ENCODE peak calls at places on chromosomes 7 and 10, in four cellular contexts. One of them, this sample, is unnamed.

GRCh38 chr7:47362984-47363383 is 218.9 kb downstream of the TNS3 start:
- DNase-seq in uterus: no peak
- DNase-seq in H54: no peak
- DNase-seq in sciatic nerve: no peak
- DNase-seq in this sample: no peak

GRCh38 chr7:75662579-75663301 is 76.0 kb downstream of the HIP1 start:
- DNase-seq in H54: no peak
- DNase-seq in uterus: no peak
- DNase-seq in sciatic nerve: no peak
- DNase-seq in this sample: no peak

GRCh38 chr7:151494569-151495284 is 25.0 kb downstream of the RHEB start:
- DNase-seq in H54: no peak
- DNase-seq in uterus: no peak
- DNase-seq in sciatic nerve: no peak
- DNase-seq in this sample: no peak

GRCh38 chr7:36076073-36076472 is 77.0 kb upstream of the EEPD1 start:
- DNase-seq in H54: no peak
- DNase-seq in uterus: no peak
- DNase-seq in sciatic nerve: no peak
- DNase-seq in this sample: no peak

GRCh38 chr10:117216611-117217195 is 19.4 kb downstream of the KCNK18 start:
- DNase-seq in uterus: peak
- DNase-seq in H54: peak
- DNase-seq in sciatic nerve: peak
- DNase-seq in this sample: peak

GRCh38 chr10:47326306-47326926 is 4.2 kb downstream of the GDF2 start:
- DNase-seq in H54: peak
- DNase-seq in sciatic nerve: no peak
- DNase-seq in uterus: no peak
- DNase-seq in this sample: peak

GRCh38 chr10:100045592-100045991 is 35.8 kb upstream of the DNMBP start:
- DNase-seq in uterus: no peak
- DNase-seq in sciatic nerve: no peak
- DNase-seq in H54: no peak
- DNase-seq in this sample: no peak

GRCh38 chr7:107045980-107046379 is 1.5 kb downstream of the PRKAR2B start:
- DNase-seq in uterus: no peak
- DNase-seq in sciatic nerve: no peak
- DNase-seq in H54: no peak
- DNase-seq in this sample: no peak

GRCh38 chr10:101282937-101283336 is 53.7 kb upstream of the LBX1 start:
- DNase-seq in H54: no peak
- DNase-seq in sciatic nerve: no peak
- DNase-seq in uterus: no peak
- DNase-seq in this sample: no peak

GRCh38 chr7:137981175-137981574 is 20.7 kb downstream of the CREB3L2 start:
- DNase-seq in sciatic nerve: no peak
- DNase-seq in uterus: no peak
- DNase-seq in H54: no peak
- DNase-seq in this sample: no peak

GRCh38 chr7:40733578-40733977 is 598.8 kb downstream of the SUGCT start:
- DNase-seq in H54: no peak
- DNase-seq in sciatic nerve: no peak
- DNase-seq in uterus: no peak
- DNase-seq in this sample: no peak

GRCh38 chr10:3785849-3786290 is 861 bp upstream of the KLF6 start:
- DNase-seq in uterus: peak
- DNase-seq in H54: no peak
- DNase-seq in sciatic nerve: peak
- DNase-seq in this sample: no peak

GRCh38 chr10:26335574-26336093 is 102.5 kb upstream of the APBB1IP start:
- DNase-seq in uterus: no peak
- DNase-seq in H54: no peak
- DNase-seq in sciatic nerve: no peak
- DNase-seq in this sample: no peak

GRCh38 chr10:119502214-119502613 is 40.3 kb downstream of the RGS10 start:
- DNase-seq in uterus: no peak
- DNase-seq in H54: no peak
- DNase-seq in sciatic nerve: no peak
- DNase-seq in this sample: no peak

GRCh38 chr7:22189741-22190140 is 167.2 kb downstream of the RAPGEF5 start:
- DNase-seq in sciatic nerve: no peak
- DNase-seq in H54: no peak
- DNase-seq in uterus: no peak
- DNase-seq in this sample: no peak

GRCh38 chr7:50952544-50952943 is 169.8 kb upstream of the GRB10 start:
- DNase-seq in sciatic nerve: no peak
- DNase-seq in H54: no peak
- DNase-seq in uterus: no peak
- DNase-seq in this sample: no peak

GRCh38 chr10:116122126-116122525 is 150.9 kb downstream of the GFRA1 start:
- DNase-seq in sciatic nerve: no peak
- DNase-seq in uterus: no peak
- DNase-seq in H54: no peak
- DNase-seq in this sample: no peak

GRCh38 chr10:112842832-112843360 is 107.2 kb upstream of the TCF7L2 start:
- DNase-seq in uterus: no peak
- DNase-seq in H54: no peak
- DNase-seq in sciatic nerve: no peak
- DNase-seq in this sample: no peak

GRCh38 chr10:26624017-26624416 is 73.5 kb upstream of the PDSS1 start:
- DNase-seq in uterus: no peak
- DNase-seq in sciatic nerve: no peak
- DNase-seq in H54: no peak
- DNase-seq in this sample: no peak

GRCh38 chr10:63977329-63977923 is 456.2 kb downstream of the REEP3 start:
- DNase-seq in H54: peak
- DNase-seq in sciatic nerve: no peak
- DNase-seq in uterus: no peak
- DNase-seq in this sample: no peak

GRCh38 chr10:43260911-43261577 is 5.8 kb downstream of the RASGEF1A start:
- DNase-seq in H54: no peak
- DNase-seq in uterus: no peak
- DNase-seq in sciatic nerve: no peak
- DNase-seq in this sample: no peak

GRCh38 chr7:20030915-20031362 is 186.2 kb downstream of the MACC1 start:
- DNase-seq in uterus: no peak
- DNase-seq in sciatic nerve: no peak
- DNase-seq in H54: no peak
- DNase-seq in this sample: no peak

GRCh38 chr10:83248232-83248631 is 891.1 kb upstream of the GHITM start:
- DNase-seq in uterus: no peak
- DNase-seq in H54: no peak
- DNase-seq in sciatic nerve: no peak
- DNase-seq in this sample: no peak

GRCh38 chr10:80471009-80471408 is 16.9 kb downstream of the TSPAN14 start:
- DNase-seq in H54: no peak
- DNase-seq in sciatic nerve: peak
- DNase-seq in uterus: no peak
- DNase-seq in this sample: no peak

GRCh38 chr7:139495726-139496125 is 12.3 kb upstream of the KLRG2 start:
- DNase-seq in uterus: no peak
- DNase-seq in H54: no peak
- DNase-seq in sciatic nerve: no peak
- DNase-seq in this sample: no peak

GRCh38 chr7:721619-722248 is 4.8 kb upstream of the DNAAF5 start:
- DNase-seq in H54: no peak
- DNase-seq in sciatic nerve: no peak
- DNase-seq in uterus: no peak
- DNase-seq in this sample: no peak

GRCh38 chr7:24865994-24866615 is 108.8 kb upstream of the GSDME start:
- DNase-seq in uterus: no peak
- DNase-seq in H54: no peak
- DNase-seq in sciatic nerve: no peak
- DNase-seq in this sample: no peak

GRCh38 chr10:93458821-93459257 is 23.3 kb downstream of the MYOF start:
- DNase-seq in sciatic nerve: peak
- DNase-seq in uterus: peak
- DNase-seq in H54: peak
- DNase-seq in this sample: peak

GRCh38 chr10:97383159-97383558 is 18.0 kb downstream of the RRP12 start:
- DNase-seq in H54: no peak
- DNase-seq in uterus: no peak
- DNase-seq in sciatic nerve: no peak
- DNase-seq in this sample: no peak

GRCh38 chr7:479948-480499 is 39.6 kb downstream of the PDGFA start:
- DNase-seq in H54: no peak
- DNase-seq in sciatic nerve: peak
- DNase-seq in uterus: no peak
- DNase-seq in this sample: no peak

GRCh38 chr7:51451751-51452465 is 135.3 kb upstream of the COBL start:
- DNase-seq in H54: no peak
- DNase-seq in sciatic nerve: no peak
- DNase-seq in uterus: no peak
- DNase-seq in this sample: no peak

GRCh38 chr10:132400547-132401151 is 3.6 kb downstream of the PWWP2B start:
- DNase-seq in sciatic nerve: no peak
- DNase-seq in uterus: no peak
- DNase-seq in H54: no peak
- DNase-seq in this sample: no peak

GRCh38 chr10:5608608-5609270 is 57.7 kb downstream of the ASB13 start:
- DNase-seq in H54: no peak
- DNase-seq in uterus: no peak
- DNase-seq in sciatic nerve: no peak
- DNase-seq in this sample: no peak

GRCh38 chr10:86594535-86594934 is 59.8 kb upstream of the OPN4 start:
- DNase-seq in H54: no peak
- DNase-seq in sciatic nerve: no peak
- DNase-seq in uterus: no peak
- DNase-seq in this sample: peak

GRCh38 chr7:149245244-149245643 is 5.8 kb downstream of the ZNF212 start:
- DNase-seq in uterus: no peak
- DNase-seq in sciatic nerve: no peak
- DNase-seq in H54: no peak
- DNase-seq in this sample: no peak

GRCh38 chr10:102509387-102509786 is 5.6 kb downstream of the SUFU start:
- DNase-seq in uterus: no peak
- DNase-seq in H54: no peak
- DNase-seq in sciatic nerve: no peak
- DNase-seq in this sample: no peak

GRCh38 chr7:71768470-71768869 is 636.5 kb downstream of the GALNT17 start:
- DNase-seq in sciatic nerve: no peak
- DNase-seq in H54: no peak
- DNase-seq in uterus: no peak
- DNase-seq in this sample: no peak

GRCh38 chr7:3321206-3321605 is 20.2 kb downstream of the SDK1 start:
- DNase-seq in uterus: no peak
- DNase-seq in H54: no peak
- DNase-seq in sciatic nerve: no peak
- DNase-seq in this sample: no peak

GRCh38 chr10:70374775-70375614 is 7.4 kb downstream of the LRRC20 start:
- DNase-seq in uterus: no peak
- DNase-seq in H54: no peak
- DNase-seq in sciatic nerve: no peak
- DNase-seq in this sample: no peak

This sample was measured in T1000.